ENCODE peak calls at places on chromosome 20, in nine cellular contexts. T, J, I, W, X, Y, K, P and Z are unnamed samples. For H3K4me1, the result is how much of the 10 kb centered on the place peaks cover.

GRCh38 chr20:376750-377149 is 3.8 kb upstream of the TRIB3 start:
- DNase-seq in Y (no peak), P (no peak), X (no peak), W (no peak), I (no peak), T (no peak), K (no peak), J (no peak), Z (no peak)

GRCh38 chr20:50207026-50207425 is 16.4 kb downstream of the CEBPB start:
- DNase-seq in K (no peak), W (no peak), P (no peak), T (no peak), Y (no peak), X (no peak), I (no peak), J (no peak), Z (no peak)

GRCh38 chr20:54433653-54434052 is 41.7 kb upstream of the DOK5 start:
- DNase-seq in K (no peak), Y (no peak), P (no peak), I (no peak), T (no peak), J (no peak), W (no peak), X (peak), Z (no peak)

GRCh38 chr20:53890434-53891305 is 179.7 kb downstream of the BCAS1 start:
- DNase-seq in P (no peak), T (no peak), K (no peak), Y (no peak), X (no peak), J (peak), W (no peak), I (no peak), Z (no peak)

GRCh38 chr20:15889073-15889923 is 684.0 kb downstream of the KIF16B start:
- DNase-seq in P (no peak), K (no peak), Y (no peak), I (no peak), W (no peak), X (no peak), T (no peak), J (no peak), Z (no peak)

GRCh38 chr20:39048000-39048696 is 86.0 kb downstream of the DHX35 start:
- DNase-seq in K (peak), P (peak), W (peak), J (peak), Y (peak), T (peak), I (peak), X (peak), Z (peak)

GRCh38 chr20:49558826-49559225 is 9.1 kb downstream of the PTGIS start:
- DNase-seq in K (no peak), J (no peak), P (no peak), T (no peak), W (no peak), Y (peak), X (no peak), I (no peak), Z (no peak)

GRCh38 chr20:49981218-49982071 is 1.3 kb upstream of the SNAI1 start:
- DNase-seq in P (no peak), K (no peak), Y (no peak), W (no peak), I (no peak), T (no peak), X (no peak), J (no peak), Z (no peak)

GRCh38 chr20:48205786-48206185 is 420.5 kb upstream of the SULF2 start:
- DNase-seq in K (no peak), I (no peak), J (no peak), X (no peak), P (no peak), Y (no peak), T (no peak), W (no peak), Z (no peak)

GRCh38 chr20:14470231-14470894 is 133.0 kb upstream of the FLRT3 start:
- DNase-seq in X (no peak), I (no peak), Y (no peak), T (no peak), W (no peak), J (peak), P (no peak), K (no peak), Z (peak)

GRCh38 chr20:38230253-38230551 is 30.3 kb downstream of the KIAA1755 start:
- DNase-seq in P (no peak), W (no peak), T (no peak), I (no peak), K (no peak), X (no peak), J (no peak), Y (no peak), Z (no peak)

GRCh38 chr20:745683-746301 is 22.5 kb downstream of the SLC52A3 start:
- DNase-seq in W (no peak), Y (no peak), J (no peak), I (no peak), P (no peak), T (no peak), X (no peak), K (no peak), Z (no peak)

GRCh38 chr20:43040427-43040826 is 149.3 kb downstream of the PTPRT start:
- DNase-seq in I (no peak), W (no peak), J (no peak), Y (no peak), K (no peak), T (no peak), X (no peak), P (no peak), Z (no peak)

GRCh38 chr20:16500197-16500596 is 73.1 kb downstream of the KIF16B start:
- DNase-seq in I (no peak), J (no peak), Y (no peak), T (no peak), P (no peak), X (no peak), W (no peak), K (no peak), Z (no peak)

GRCh38 chr20:58650181-58650775 is 805 bp upstream of the STX16 start:
- DNase-seq in J (peak), Y (peak), W (peak), P (no peak), I (peak), X (no peak), T (peak), K (no peak), Z (peak)

GRCh38 chr20:45229264-45230056 is 8.3 kb downstream of the SEMG2 start:
- DNase-seq in T (peak), P (no peak), X (no peak), Y (no peak), J (peak), W (no peak), I (peak), K (no peak), Z (peak)

GRCh38 chr20:33902011-33902410 is 90.9 kb downstream of the CHMP4B start:
- DNase-seq in W (no peak), J (no peak), I (no peak), K (no peak), P (no peak), X (no peak), Y (no peak), T (no peak), Z (no peak)

GRCh38 chr20:37406010-37406998 is 60.4 kb downstream of the SRC start:
- DNase-seq in W (no peak), J (no peak), X (no peak), Y (peak), T (peak), P (no peak), I (no peak), K (no peak), Z (peak)

GRCh38 chr20:53809242-53809641 is 215.6 kb upstream of the ZNF217 start:
- DNase-seq in T (no peak), W (no peak), I (no peak), K (no peak), X (no peak), P (no peak), Y (no peak), J (no peak), Z (no peak)

GRCh38 chr20:16018881-16019280 is 554.4 kb downstream of the KIF16B start:
- DNase-seq in X (no peak), I (no peak), P (no peak), J (no peak), W (no peak), T (no peak), Y (no peak), K (no peak), Z (no peak)

GRCh38 chr20:20824924-20825584 is 112.6 kb upstream of the RALGAPA2 start:
- DNase-seq in I (peak), K (peak), P (no peak), Y (peak), X (peak), J (peak), W (peak), T (peak), Z (peak)

GRCh38 chr20:35093245-35093884 is 758 bp upstream of the TRPC4AP start:
- DNase-seq in Y (no peak), W (no peak), T (peak), J (no peak), P (no peak), K (no peak), X (no peak), I (no peak), Z (no peak)

GRCh38 chr20:46011631-46012482 is 3.1 kb downstream of the MMP9 start:
- DNase-seq in T (peak), Y (no peak), P (no peak), W (peak), I (peak), X (no peak), K (peak), J (peak), Z (peak)

GRCh38 chr20:51318058-51318960 is 224.2 kb downstream of the NFATC2 start:
- DNase-seq in K (no peak), J (peak), P (no peak), Y (no peak), I (peak), X (no peak), W (peak), T (peak), Z (peak)

GRCh38 chr20:24994470-24995368 is 2.2 kb upstream of the APMAP start:
- DNase-seq in I (peak), J (peak), Y (peak), X (peak), T (peak), P (no peak), W (peak), K (peak), Z (no peak)

GRCh38 chr20:57881466-57882405 is 171.9 kb upstream of the PMEPA1 start:
- DNase-seq in Y (no peak), X (no peak), K (peak), J (peak), I (no peak), P (no peak), W (no peak), T (no peak), Z (no peak)

GRCh38 chr20:45485388-45485787 is 15.8 kb downstream of the WFDC2 start:
- DNase-seq in X (no peak), W (no peak), P (no peak), I (no peak), Y (no peak), J (no peak), T (no peak), K (no peak), Z (no peak)

GRCh38 chr20:15763344-15763743 is 809.9 kb downstream of the KIF16B start:
- DNase-seq in T (no peak), W (no peak), I (no peak), Y (no peak), X (no peak), P (no peak), J (no peak), K (no peak), Z (no peak)

GRCh38 chr20:36540551-36541211 is 638 bp upstream of the MYL9 start:
- DNase-seq in X (no peak), W (peak), I (no peak), Y (peak), T (no peak), J (no peak), K (no peak), P (no peak), Z (no peak)

GRCh38 chr20:11755071-11755881 is 162.4 kb upstream of the BTBD3 start:
- DNase-seq in I (no peak), J (no peak), T (no peak), P (no peak), W (no peak), X (no peak), K (no peak), Y (no peak), Z (no peak)

DNA sequence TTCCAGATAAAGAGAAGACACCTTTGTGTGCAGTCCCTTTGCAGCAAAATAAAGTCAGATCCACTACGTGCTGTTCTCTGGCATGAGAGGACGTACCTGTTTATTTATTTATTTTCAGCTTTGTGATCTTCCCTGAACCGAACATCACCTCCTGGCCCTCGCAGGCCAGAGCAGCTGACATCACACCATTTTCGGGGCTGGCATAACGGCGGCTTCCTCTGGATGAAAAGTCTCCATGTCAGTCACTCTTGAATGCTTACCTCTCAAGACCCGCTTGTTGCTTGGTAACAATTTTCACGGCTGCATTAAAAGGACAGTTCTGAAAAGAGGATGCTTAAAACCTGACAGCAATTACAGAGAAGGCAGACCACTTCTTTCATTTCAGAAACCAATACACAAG is 159.9 kb upstream of the CDH4 start:
- DNase-seq in P (no peak), I (no peak), Y (no peak), T (no peak), X (no peak), K (no peak), J (no peak), W (no peak), Z (no peak)
- H3K4me1 ChIP-seq in P (under half), I (under half), Y (under half), T (under half), X (under half), K (under half), J (under half), W (under half), Z (under half)

GRCh38 chr20:4780245-4780644 is 58.5 kb downstream of the PRND start:
- DNase-seq in W (no peak), J (no peak), P (no peak), X (no peak), I (no peak), Y (no peak), T (no peak), K (no peak), Z (no peak)
- TF ChIP-seq CTCF in W (no peak), J (no peak), P (no peak), X (no peak), I (no peak), Y (no peak), T (no peak), K (no peak), Z (no peak)

DNA sequence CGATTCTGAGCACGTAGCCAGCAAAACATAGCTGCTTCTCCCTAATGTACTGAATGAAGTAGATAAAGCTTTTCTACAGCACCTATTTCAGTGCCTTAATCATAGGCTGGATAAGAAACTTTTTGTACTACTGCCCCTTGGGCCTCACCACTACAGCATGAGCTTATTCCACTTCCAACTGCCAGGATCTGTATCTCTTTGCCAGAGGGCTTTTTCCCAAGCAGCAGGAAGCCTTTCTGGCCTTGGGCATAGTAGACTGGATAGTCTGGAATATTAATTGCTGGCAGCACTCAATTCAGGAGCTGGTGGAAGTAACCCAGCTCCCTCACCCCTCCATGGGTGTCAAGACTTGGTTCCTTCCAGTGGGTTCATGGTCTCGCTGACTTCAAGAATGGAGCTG is 43.6 kb downstream of the ANKEF1 start:
- DNase-seq in J (no peak), I (no peak), K (no peak), W (no peak), Y (no peak), T (no peak), P (no peak), X (no peak), Z (no peak)
- H3K4me1 ChIP-seq in J (under half), I (under half), K (under half), W (under half), Y (under half), T (under half), P (under half), X (under half), Z (under half)

GRCh38 chr20:13325033-13325432 is 104.0 kb downstream of the ISM1 start:
- DNase-seq in Y (no peak), X (no peak), I (no peak), P (no peak), W (no peak), K (no peak), J (no peak), T (peak), Z (no peak)
- TF ChIP-seq CTCF in Y (no peak), X (no peak), I (no peak), P (no peak), W (peak), K (no peak), J (no peak), T (peak), Z (no peak)

GRCh38 chr20:61449057-61449456 is 197.0 kb downstream of the CDH4 start:
- DNase-seq in W (no peak), P (no peak), Y (no peak), I (no peak), T (no peak), J (no peak), K (no peak), X (no peak), Z (no peak)
- H3K4me1 ChIP-seq in W (under half), P (under half), Y (under half), I (under half), T (under half), J (under half), K (under half), X (under half), Z (under half)

GRCh38 chr20:19802492-19803158 is 44.6 kb downstream of the RIN2 start:
- DNase-seq in Y (no peak), J (peak), T (no peak), X (no peak), I (no peak), K (no peak), P (no peak), W (no peak), Z (no peak)
- TF ChIP-seq CTCF in Y (no peak), J (peak), T (peak), X (no peak), I (no peak), K (no peak), P (no peak), W (peak), Z (no peak)